ENCODE peak calls at places on chromosomes 5 and 9, in seven cellular contexts. One of them, this sample, is unnamed.

GRCh38 chr9:124502711-124503702 is 4.2 kb downstream of the NR5A1 start:
- DNase-seq in SHP77: no peak
- DNase-seq in mammary epithelial cell: no peak
- DNase-seq in activated T-cell treated with anti-CD3 and anti-CD28 coated beads for 24 hours: no peak
- DNase-seq in PC-9: no peak
- DNase-seq in naive thymus-derived CD8-positive, alpha-beta T cell: peak
- DNase-seq in stimulated activated CD4-positive, alpha-beta T cell treated with anti-CD3 and anti-CD28 coated beads, Interleukin-4, amount 100 ng/mL, for 4 hours: no peak
- DNase-seq in this sample: no peak

GRCh38 chr5:56479126-56479525 is 246.0 kb upstream of the ANKRD55 start:
- DNase-seq in PC-9: no peak
- DNase-seq in naive thymus-derived CD8-positive, alpha-beta T cell: no peak
- DNase-seq in SHP77: no peak
- DNase-seq in stimulated activated CD4-positive, alpha-beta T cell treated with anti-CD3 and anti-CD28 coated beads, Interleukin-4, amount 100 ng/mL, for 4 hours: no peak
- DNase-seq in activated T-cell treated with anti-CD3 and anti-CD28 coated beads for 24 hours: no peak
- DNase-seq in mammary epithelial cell: no peak
- DNase-seq in this sample: no peak

GRCh38 chr9:35517552-35518211 is 27.8 kb downstream of the RUSC2 start:
- DNase-seq in SHP77: no peak
- DNase-seq in naive thymus-derived CD8-positive, alpha-beta T cell: no peak
- DNase-seq in PC-9: no peak
- DNase-seq in activated T-cell treated with anti-CD3 and anti-CD28 coated beads for 24 hours: no peak
- DNase-seq in stimulated activated CD4-positive, alpha-beta T cell treated with anti-CD3 and anti-CD28 coated beads, Interleukin-4, amount 100 ng/mL, for 4 hours: no peak
- DNase-seq in mammary epithelial cell: no peak
- DNase-seq in this sample: no peak

GRCh38 chr5:60945760-60946253 is 802 bp downstream of the NDUFAF2 start:
- DNase-seq in mammary epithelial cell: peak
- DNase-seq in naive thymus-derived CD8-positive, alpha-beta T cell: no peak
- DNase-seq in activated T-cell treated with anti-CD3 and anti-CD28 coated beads for 24 hours: peak
- DNase-seq in PC-9: peak
- DNase-seq in SHP77: no peak
- DNase-seq in stimulated activated CD4-positive, alpha-beta T cell treated with anti-CD3 and anti-CD28 coated beads, Interleukin-4, amount 100 ng/mL, for 4 hours: peak
- DNase-seq in this sample: peak

GRCh38 chr5:128227984-128228383 is 144.4 kb downstream of the SLC12A2 start:
- DNase-seq in activated T-cell treated with anti-CD3 and anti-CD28 coated beads for 24 hours: no peak
- DNase-seq in stimulated activated CD4-positive, alpha-beta T cell treated with anti-CD3 and anti-CD28 coated beads, Interleukin-4, amount 100 ng/mL, for 4 hours: no peak
- DNase-seq in SHP77: no peak
- DNase-seq in PC-9: peak
- DNase-seq in mammary epithelial cell: peak
- DNase-seq in naive thymus-derived CD8-positive, alpha-beta T cell: no peak
- DNase-seq in this sample: peak

GRCh38 chr5:102959055-102959454 is 160.9 kb downstream of the GIN1 start:
- DNase-seq in mammary epithelial cell: peak
- DNase-seq in activated T-cell treated with anti-CD3 and anti-CD28 coated beads for 24 hours: no peak
- DNase-seq in naive thymus-derived CD8-positive, alpha-beta T cell: no peak
- DNase-seq in SHP77: no peak
- DNase-seq in stimulated activated CD4-positive, alpha-beta T cell treated with anti-CD3 and anti-CD28 coated beads, Interleukin-4, amount 100 ng/mL, for 4 hours: no peak
- DNase-seq in PC-9: peak
- DNase-seq in this sample: peak

GRCh38 chr9:2676466-2676865 is 40.8 kb upstream of the KCNV2 start:
- DNase-seq in naive thymus-derived CD8-positive, alpha-beta T cell: no peak
- DNase-seq in stimulated activated CD4-positive, alpha-beta T cell treated with anti-CD3 and anti-CD28 coated beads, Interleukin-4, amount 100 ng/mL, for 4 hours: no peak
- DNase-seq in PC-9: no peak
- DNase-seq in mammary epithelial cell: no peak
- DNase-seq in SHP77: no peak
- DNase-seq in activated T-cell treated with anti-CD3 and anti-CD28 coated beads for 24 hours: no peak
- DNase-seq in this sample: peak

GRCh38 chr5:79025054-79025465 is 40.0 kb upstream of the ARSB start:
- DNase-seq in stimulated activated CD4-positive, alpha-beta T cell treated with anti-CD3 and anti-CD28 coated beads, Interleukin-4, amount 100 ng/mL, for 4 hours: peak
- DNase-seq in activated T-cell treated with anti-CD3 and anti-CD28 coated beads for 24 hours: peak
- DNase-seq in naive thymus-derived CD8-positive, alpha-beta T cell: no peak
- DNase-seq in PC-9: no peak
- DNase-seq in SHP77: peak
- DNase-seq in mammary epithelial cell: peak
- DNase-seq in this sample: peak

GRCh38 chr5:35884125-35884788 is 27.6 kb downstream of the IL7R start:
- DNase-seq in activated T-cell treated with anti-CD3 and anti-CD28 coated beads for 24 hours: no peak
- DNase-seq in SHP77: no peak
- DNase-seq in naive thymus-derived CD8-positive, alpha-beta T cell: no peak
- DNase-seq in mammary epithelial cell: peak
- DNase-seq in PC-9: peak
- DNase-seq in stimulated activated CD4-positive, alpha-beta T cell treated with anti-CD3 and anti-CD28 coated beads, Interleukin-4, amount 100 ng/mL, for 4 hours: no peak
- DNase-seq in this sample: peak

GRCh38 chr9:126318858-126319257 is 7.8 kb upstream of the MVB12B start:
- DNase-seq in naive thymus-derived CD8-positive, alpha-beta T cell: no peak
- DNase-seq in activated T-cell treated with anti-CD3 and anti-CD28 coated beads for 24 hours: no peak
- DNase-seq in mammary epithelial cell: no peak
- DNase-seq in stimulated activated CD4-positive, alpha-beta T cell treated with anti-CD3 and anti-CD28 coated beads, Interleukin-4, amount 100 ng/mL, for 4 hours: no peak
- DNase-seq in PC-9: no peak
- DNase-seq in SHP77: no peak
- DNase-seq in this sample: no peak

GRCh38 chr5:72752909-72753308 is 63.6 kb upstream of the TNPO1 start:
- DNase-seq in PC-9: no peak
- DNase-seq in activated T-cell treated with anti-CD3 and anti-CD28 coated beads for 24 hours: no peak
- DNase-seq in SHP77: no peak
- DNase-seq in stimulated activated CD4-positive, alpha-beta T cell treated with anti-CD3 and anti-CD28 coated beads, Interleukin-4, amount 100 ng/mL, for 4 hours: no peak
- DNase-seq in mammary epithelial cell: no peak
- DNase-seq in naive thymus-derived CD8-positive, alpha-beta T cell: no peak
- DNase-seq in this sample: no peak

GRCh38 chr5:17069995-17070405 is 133.9 kb upstream of the MYO10 start:
- DNase-seq in PC-9: peak
- DNase-seq in mammary epithelial cell: peak
- DNase-seq in stimulated activated CD4-positive, alpha-beta T cell treated with anti-CD3 and anti-CD28 coated beads, Interleukin-4, amount 100 ng/mL, for 4 hours: no peak
- DNase-seq in naive thymus-derived CD8-positive, alpha-beta T cell: no peak
- DNase-seq in SHP77: peak
- DNase-seq in activated T-cell treated with anti-CD3 and anti-CD28 coated beads for 24 hours: no peak
- DNase-seq in this sample: peak

GRCh38 chr5:65034782-65035181 is 266.1 kb downstream of the CWC27 start:
- DNase-seq in mammary epithelial cell: no peak
- DNase-seq in SHP77: no peak
- DNase-seq in stimulated activated CD4-positive, alpha-beta T cell treated with anti-CD3 and anti-CD28 coated beads, Interleukin-4, amount 100 ng/mL, for 4 hours: no peak
- DNase-seq in PC-9: no peak
- DNase-seq in activated T-cell treated with anti-CD3 and anti-CD28 coated beads for 24 hours: no peak
- DNase-seq in naive thymus-derived CD8-positive, alpha-beta T cell: no peak
- DNase-seq in this sample: no peak

GRCh38 chr9:78866228-78867132 is 569.6 kb downstream of the PSAT1 start:
- DNase-seq in SHP77: no peak
- DNase-seq in naive thymus-derived CD8-positive, alpha-beta T cell: no peak
- DNase-seq in mammary epithelial cell: peak
- DNase-seq in stimulated activated CD4-positive, alpha-beta T cell treated with anti-CD3 and anti-CD28 coated beads, Interleukin-4, amount 100 ng/mL, for 4 hours: no peak
- DNase-seq in PC-9: peak
- DNase-seq in activated T-cell treated with anti-CD3 and anti-CD28 coated beads for 24 hours: no peak
- DNase-seq in this sample: peak

GRCh38 chr5:178297751-178298150 is 65.1 kb upstream of the PHYKPL start:
- DNase-seq in stimulated activated CD4-positive, alpha-beta T cell treated with anti-CD3 and anti-CD28 coated beads, Interleukin-4, amount 100 ng/mL, for 4 hours: no peak
- DNase-seq in PC-9: no peak
- DNase-seq in activated T-cell treated with anti-CD3 and anti-CD28 coated beads for 24 hours: no peak
- DNase-seq in SHP77: no peak
- DNase-seq in naive thymus-derived CD8-positive, alpha-beta T cell: no peak
- DNase-seq in mammary epithelial cell: no peak
- DNase-seq in this sample: no peak

GRCh38 chr5:148205865-148206264 is 3.0 kb downstream of the SPINK6 start:
- DNase-seq in SHP77: no peak
- DNase-seq in stimulated activated CD4-positive, alpha-beta T cell treated with anti-CD3 and anti-CD28 coated beads, Interleukin-4, amount 100 ng/mL, for 4 hours: no peak
- DNase-seq in PC-9: no peak
- DNase-seq in activated T-cell treated with anti-CD3 and anti-CD28 coated beads for 24 hours: no peak
- DNase-seq in naive thymus-derived CD8-positive, alpha-beta T cell: no peak
- DNase-seq in mammary epithelial cell: no peak
- DNase-seq in this sample: no peak

GRCh38 chr9:126558051-126558665 is 55.6 kb upstream of the LMX1B start:
- DNase-seq in PC-9: peak
- DNase-seq in mammary epithelial cell: peak
- DNase-seq in stimulated activated CD4-positive, alpha-beta T cell treated with anti-CD3 and anti-CD28 coated beads, Interleukin-4, amount 100 ng/mL, for 4 hours: peak
- DNase-seq in SHP77: peak
- DNase-seq in naive thymus-derived CD8-positive, alpha-beta T cell: peak
- DNase-seq in activated T-cell treated with anti-CD3 and anti-CD28 coated beads for 24 hours: peak
- DNase-seq in this sample: peak

GRCh38 chr5:12616093-12616492 is 711.8 kb upstream of the CTNND2 start:
- DNase-seq in stimulated activated CD4-positive, alpha-beta T cell treated with anti-CD3 and anti-CD28 coated beads, Interleukin-4, amount 100 ng/mL, for 4 hours: no peak
- DNase-seq in activated T-cell treated with anti-CD3 and anti-CD28 coated beads for 24 hours: no peak
- DNase-seq in SHP77: no peak
- DNase-seq in PC-9: no peak
- DNase-seq in naive thymus-derived CD8-positive, alpha-beta T cell: no peak
- DNase-seq in mammary epithelial cell: no peak
- DNase-seq in this sample: no peak

GRCh38 chr5:14937277-14937676 is 65.7 kb upstream of the ANKH start:
- DNase-seq in activated T-cell treated with anti-CD3 and anti-CD28 coated beads for 24 hours: no peak
- DNase-seq in mammary epithelial cell: no peak
- DNase-seq in SHP77: no peak
- DNase-seq in naive thymus-derived CD8-positive, alpha-beta T cell: no peak
- DNase-seq in PC-9: no peak
- DNase-seq in stimulated activated CD4-positive, alpha-beta T cell treated with anti-CD3 and anti-CD28 coated beads, Interleukin-4, amount 100 ng/mL, for 4 hours: no peak
- DNase-seq in this sample: peak